ENCODE peak calls at places on chromosomes 5 and 9, in nine cellular contexts. E is WTC11, U is right lobe of liver, F is HL-60, R is AG10803, M is H9, I is AG09309, Z is lower leg skin, G is A549. S is an unnamed sample.

GRCh38 chr5:58403822-58404433 is 56.0 kb downstream of the PLK2 start:
- DNase-seq in E (no peak), U (no peak), F (no peak), R (no peak), M (no peak), I (no peak), Z (no peak), G (no peak), S (no peak)

GRCh38 chr9:6304232-6304631 is 23.9 kb upstream of the TPD52L3 start:
- DNase-seq in E (no peak), U (no peak), F (no peak), R (no peak), M (no peak), I (no peak), Z (no peak), G (no peak), S (no peak)

GRCh38 chr5:6704361-6704851 is 8.8 kb upstream of the TENT4A start:
- DNase-seq in E (no peak), U (no peak), F (no peak), R (peak; percentile 90), M (no peak), I (peak; percentile 91), Z (no peak), G (no peak), S (no peak)

GRCh38 chr9:2242778-2243395 is 227.7 kb downstream of the SMARCA2 start:
- DNase-seq in E (no peak), U (no peak), F (no peak), R (no peak), M (peak; percentile 39), I (no peak), Z (no peak), G (no peak), S (no peak)

GRCh38 chr5:32538031-32538547 is 47.3 kb upstream of the SUB1 start:
- DNase-seq in E (no peak), U (no peak), F (no peak), R (no peak), M (no peak), I (no peak), Z (no peak), G (no peak), S (no peak)

GRCh38 chr9:31996331-31996730 is 388.1 kb upstream of the ACO1 start:
- DNase-seq in E (no peak), U (no peak), F (no peak), R (no peak), M (no peak), I (no peak), Z (no peak), G (peak; percentile 28), S (no peak)

GRCh38 chr5:106380736-106381135 is 1290.0 kb downstream of the EFNA5 start:
- DNase-seq in E (no peak), U (no peak), F (no peak), R (peak; percentile 37), M (no peak), I (no peak), Z (no peak), G (no peak), S (no peak)

GRCh38 chr9:135416771-135417290 is 62.8 kb upstream of the PPP1R26 start:
- DNase-seq in E (no peak), U (no peak), F (no peak), R (no peak), M (no peak), I (no peak), Z (no peak), G (no peak), S (no peak)

GRCh38 chr5:1498623-1499416 is 24.9 kb downstream of the LPCAT1 start:
- DNase-seq in E (no peak), U (no peak), F (no peak), R (no peak), M (no peak), I (no peak), Z (no peak), G (no peak), S (no peak)

GRCh38 chr5:132457371-132458225 is 33.0 kb downstream of the IRF1 start:
- DNase-seq in E (no peak), U (peak; percentile 86), F (peak; percentile 76), R (peak; percentile 97), M (no peak), I (peak; percentile 83), Z (no peak), G (no peak), S (peak; percentile 79)

GRCh38 chr5:151451626-151452520 is 4.5 kb downstream of the SLC36A1 start:
- DNase-seq in E (no peak), U (no peak), F (no peak), R (peak; percentile 29), M (no peak), I (no peak), Z (no peak), G (peak; percentile 11), S (no peak)

GRCh38 chr5:97670447-97670846 is 487.4 kb upstream of the RIOK2 start:
- DNase-seq in E (no peak), U (no peak), F (no peak), R (no peak), M (no peak), I (no peak), Z (no peak), G (no peak), S (no peak)

GRCh38 chr9:126706698-126707053 is 92.9 kb downstream of the LMX1B start:
- DNase-seq in E (no peak), U (no peak), F (no peak), R (no peak), M (no peak), I (no peak), Z (no peak), G (no peak), S (no peak)
- TF ChIP-seq CTCF in E (no peak), U (no peak), F (no peak), R (no peak), M (no peak), I (no peak), Z (no peak), G (peak; percentile 5), S (peak; percentile 32)

GRCh38 chr5:148312159-148312558 is at the start of gene SPINK7:
- DNase-seq in E (no peak), U (no peak), F (no peak), R (no peak), M (no peak), I (no peak), Z (no peak), G (no peak), S (no peak)

GRCh38 chr5:148309019-148309418 is 3.2 kb upstream of the SPINK7 start:
- DNase-seq in E (no peak), U (no peak), F (no peak), R (no peak), M (no peak), I (no peak), Z (no peak), G (no peak), S (no peak)

GRCh38 chr5:148311516-148311915 is 707 bp upstream of the SPINK7 start:
- DNase-seq in E (no peak), U (no peak), F (no peak), R (no peak), M (no peak), I (no peak), Z (no peak), G (no peak), S (no peak)

GRCh38 chr5:148309746-148310145 is 2.5 kb upstream of the SPINK7 start:
- DNase-seq in E (no peak), U (no peak), F (no peak), R (no peak), M (no peak), I (no peak), Z (no peak), G (no peak), S (no peak)

DNA sequence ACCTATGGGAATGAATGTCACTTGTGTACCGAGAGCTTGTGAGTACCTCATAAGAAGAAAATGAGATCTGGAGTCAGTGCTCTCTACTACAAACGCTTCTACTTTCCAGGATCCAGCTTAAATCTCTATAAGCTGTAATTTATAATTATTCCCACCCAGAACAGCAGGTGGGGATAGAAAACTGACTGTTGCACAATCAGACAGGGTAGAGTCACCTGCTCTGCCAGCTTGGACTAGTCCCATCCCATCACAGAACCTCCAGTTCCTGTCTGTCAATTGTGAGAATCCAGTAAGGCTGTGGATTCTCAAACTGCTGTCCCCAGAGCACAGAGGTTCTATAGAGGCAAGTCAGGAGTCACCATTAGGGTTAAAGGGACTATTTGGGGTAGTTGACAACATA is 2.0 kb downstream of the SPINK7 start:
- DNase-seq in E (no peak), U (no peak), F (no peak), R (no peak), M (no peak), I (no peak), Z (no peak), G (no peak), S (no peak)
- TF ChIP-seq CTCF in E (no peak), U (no peak), F (no peak), R (no peak), M (no peak), I (no peak), Z (no peak), G (no peak), S (no peak)

DNA sequence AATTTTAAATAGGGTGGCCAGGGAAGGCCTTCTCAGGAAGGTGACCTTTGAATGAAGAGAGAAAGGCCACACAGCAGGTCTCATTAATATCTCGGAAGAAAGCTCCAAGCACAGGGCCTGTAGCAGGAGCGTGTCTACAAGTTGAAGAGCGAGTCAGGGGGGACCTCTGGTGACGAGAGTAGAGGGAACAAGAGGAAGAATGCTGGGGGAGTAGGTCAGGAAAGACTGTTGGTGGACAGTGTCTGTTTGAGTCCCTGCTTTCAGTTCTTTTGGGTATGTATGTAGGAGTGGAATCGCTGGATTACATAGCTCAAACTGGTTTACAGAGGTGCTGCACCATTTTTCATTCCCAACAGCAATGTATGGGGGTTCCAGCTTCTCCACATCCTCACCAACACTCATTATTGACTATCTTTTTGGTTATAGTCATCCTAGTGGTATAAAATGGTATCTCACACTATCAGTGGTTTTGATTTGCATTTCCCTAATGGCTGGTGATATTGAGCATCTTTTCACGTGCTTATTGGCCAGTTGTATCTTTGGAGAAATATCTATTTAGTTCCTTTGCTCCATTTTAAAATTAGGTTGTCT is 55.8 kb downstream of the NUP214 start:
- DNase-seq in E (no peak), U (no peak), F (no peak), R (no peak), M (no peak), I (no peak), Z (no peak), G (no peak), S (no peak)
- TF ChIP-seq CTCF in E (peak; percentile 11), U (peak; percentile 10), F (no peak), R (peak; percentile 26), M (peak; percentile 53), I (no peak), Z (no peak), G (no peak), S (peak; percentile 55)

GRCh38 chr9:7545766-7546165 is 253.8 kb downstream of the DMAC1 start:
- DNase-seq in E (no peak), U (no peak), F (no peak), R (no peak), M (no peak), I (no peak), Z (no peak), G (no peak), S (no peak)

GRCh38 chr9:7554699-7555098 is 244.9 kb downstream of the DMAC1 start:
- DNase-seq in E (no peak), U (no peak), F (no peak), R (no peak), M (no peak), I (no peak), Z (no peak), G (no peak), S (no peak)

DNA sequence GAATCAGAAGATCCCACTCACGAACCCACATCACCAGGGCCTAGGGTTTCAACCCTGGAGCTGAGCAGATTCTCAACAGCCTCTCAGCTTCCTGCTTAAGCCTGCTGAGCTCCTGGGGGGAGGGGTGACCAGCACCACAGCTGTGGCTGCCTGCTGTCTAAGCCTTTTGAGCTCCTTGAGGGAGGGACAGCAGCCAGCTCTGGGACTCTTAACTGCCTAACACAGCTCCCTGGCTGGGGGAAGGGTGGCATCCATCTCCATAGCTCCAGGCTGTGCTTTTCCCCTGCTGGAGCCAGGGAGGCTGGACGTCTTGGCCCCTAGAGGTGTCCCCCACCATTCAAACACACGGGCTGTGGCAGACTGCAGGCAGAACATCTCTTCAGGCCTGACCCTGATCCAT is 250.3 kb downstream of the DMAC1 start:
- DNase-seq in E (peak; percentile 49), U (no peak), F (no peak), R (no peak), M (peak; percentile 78), I (no peak), Z (no peak), G (no peak), S (no peak)
- TF ChIP-seq CTCF in E (no peak), U (no peak), F (no peak), R (no peak), M (no peak), I (no peak), Z (no peak), G (no peak), S (no peak)